ENCODE peak calls at places on chromosomes 5 and 9, in five cellular contexts. O is HuH-7.5, R is endothelial cell, A is GM20000, E is hypothalamus. W is an unnamed sample.

GRCh38 chr5:168159425-168159824 is 132.0 kb upstream of the WWC1 start:
- DNase-seq in O (no peak), R (peak; percentile 53), A (peak; percentile 56), E (no peak), W (no peak)

GRCh38 chr9:80595192-80595591 is 1023.4 kb downstream of the TLE4 start:
- DNase-seq in O (no peak), R (no peak), A (no peak), E (no peak), W (no peak)

GRCh38 chr5:116525680-116526079 is 48.9 kb downstream of the SEMA6A start:
- DNase-seq in O (no peak), R (no peak), A (no peak), E (no peak), W (no peak)

GRCh38 chr9:19748278-19749126 is 40.3 kb downstream of the SLC24A2 start:
- DNase-seq in O (no peak), R (no peak), A (no peak), E (no peak), W (no peak)

GRCh38 chr9:129885670-129886106 is 50.4 kb downstream of the USP20 start:
- DNase-seq in O (peak; percentile 90), R (peak; percentile 97), A (peak; percentile 78), E (peak; percentile 90), W (peak; percentile 93)

GRCh38 chr5:98308960-98309359 is 464.5 kb upstream of the RGMB start:
- DNase-seq in O (no peak), R (no peak), A (no peak), E (no peak), W (no peak)

GRCh38 chr5:142881076-142881466 is 110.9 kb downstream of the ARHGAP26 start:
- DNase-seq in O (no peak), R (no peak), A (peak; percentile 18), E (peak; percentile 36), W (no peak)

GRCh38 chr5:55037046-55037771 is 13.2 kb downstream of the GZMK start:
- DNase-seq in O (no peak), R (no peak), A (peak; percentile 8), E (no peak), W (no peak)

GRCh38 chr9:75001719-75002421 is 26.2 kb downstream of the CARNMT1 start:
- DNase-seq in O (peak; percentile 25), R (peak; percentile 8), A (peak; percentile 41), E (no peak), W (no peak)

GRCh38 chr9:130445268-130445983 is 665 bp downstream of the ASS1 start:
- DNase-seq in O (peak; percentile 89), R (peak; percentile 42), A (no peak), E (no peak), W (peak; percentile 30)

GRCh38 chr5:103569313-103570060 is 6.9 kb upstream of the NUDT12 start:
- DNase-seq in O (no peak), R (no peak), A (no peak), E (no peak), W (no peak)

GRCh38 chr9:18564018-18564880 is 90.3 kb downstream of the ADAMTSL1 start:
- DNase-seq in O (no peak), R (no peak), A (no peak), E (no peak), W (no peak)

GRCh38 chr5:62779010-62779422 is 200.4 kb downstream of the LRRC70 start:
- DNase-seq in O (peak; percentile 80), R (peak; percentile 31), A (peak; percentile 72), E (peak; percentile 12), W (no peak)

GRCh38 chr9:72205513-72205912 is 56.3 kb downstream of the GDA start:
- DNase-seq in O (no peak), R (no peak), A (peak; percentile 21), E (no peak), W (no peak)

GRCh38 chr9:89524888-89525385 is 27.0 kb upstream of the SEMA4D start:
- DNase-seq in O (no peak), R (no peak), A (no peak), E (no peak), W (no peak)

GRCh38 chr5:134070979-134071849 is 43.3 kb upstream of the TCF7 start:
- DNase-seq in O (no peak), R (peak; percentile 15), A (peak; percentile 61), E (no peak), W (no peak)

GRCh38 chr5:20972419-20972925 is 984.5 kb upstream of the CDH18 start:
- DNase-seq in O (peak; percentile 1), R (peak; percentile 7), A (no peak), E (peak; percentile 39), W (no peak)

GRCh38 chr5:35246411-35246810 is 16.1 kb upstream of the PRLR start:
- DNase-seq in O (no peak), R (no peak), A (no peak), E (no peak), W (no peak)

GRCh38 chr5:14721990-14722656 is 57.6 kb downstream of the OTULIN start:
- DNase-seq in O (no peak), R (no peak), A (no peak), E (no peak), W (no peak)

GRCh38 chr5:73759771-73760170 is 133.8 kb downstream of the ARHGEF28 start:
- DNase-seq in O (no peak), R (no peak), A (no peak), E (no peak), W (no peak)

GRCh38 chr5:135229122-135229521 is 169.9 kb downstream of the MACROH2A1 start:
- DNase-seq in O (no peak), R (no peak), A (no peak), E (no peak), W (no peak)

GRCh38 chr5:112116372-112116771 is 302.7 kb downstream of the EPB41L4A start:
- DNase-seq in O (no peak), R (no peak), A (no peak), E (no peak), W (no peak)

GRCh38 chr9:94002316-94003140 is 47.4 kb upstream of the BARX1 start:
- DNase-seq in O (peak; percentile 15), R (peak; percentile 57), A (peak; percentile 49), E (no peak), W (no peak)

GRCh38 chr5:177611446-177612214 is 11.7 kb downstream of the B4GALT7 start:
- DNase-seq in O (no peak), R (no peak), A (no peak), E (no peak), W (no peak)

GRCh38 chr5:2310946-2311345 is 428.2 kb upstream of the IRX4 start:
- DNase-seq in O (no peak), R (no peak), A (no peak), E (no peak), W (no peak)

GRCh38 chr5:150560401-150561191 is 52.7 kb downstream of the NDST1 start:
- DNase-seq in O (peak; percentile 78), R (peak; percentile 92), A (peak; percentile 84), E (peak; percentile 87), W (peak; percentile 91)

GRCh38 chr5:130278136-130278535 is 373.9 kb downstream of the CHSY3 start:
- DNase-seq in O (no peak), R (no peak), A (no peak), E (no peak), W (no peak)

GRCh38 chr5:73274870-73275756 is 102.1 kb downstream of the TMEM174 start:
- DNase-seq in O (no peak), R (no peak), A (no peak), E (peak; percentile 79), W (no peak)

GRCh38 chr9:127036437-127036836 is 86.0 kb downstream of the ANGPTL2 start:
- DNase-seq in O (no peak), R (no peak), A (no peak), E (no peak), W (no peak)